ENCODE peak calls at places on chromosomes 16 and 17, in six cellular contexts. T, C, U, A, W and L are unnamed samples.
A peak's percentile ranks its signal among the peaks of the same experiment; 100 is the strongest.

GRCh38 chr16:87800497-87800896 is 34.7 kb upstream of the KLHDC4 start:
- DNase-seq in W (no peak), T (no peak), U (no peak), A (no peak), C (no peak), L (no peak)

GRCh38 chr16:89633064-89633631 is 19.7 kb downstream of the DPEP1 start:
- DNase-seq in A (no peak), W (no peak), C (no peak), U (peak; percentile 84), T (no peak), L (peak; percentile 78)

GRCh38 chr16:21568502-21569189 is 30.7 kb upstream of the METTL9 start:
- DNase-seq in T (no peak), A (no peak), W (no peak), U (peak; percentile 57), C (no peak), L (peak; percentile 42)

GRCh38 chr16:46688657-46689491 is at the start of gene VPS35:
- DNase-seq in C (peak; percentile 100), W (peak; percentile 100), U (peak; percentile 93), T (peak; percentile 100), A (peak; percentile 100), L (peak; percentile 98)

GRCh38 chr17:67500261-67500660 is 123.2 kb downstream of the PITPNC1 start:
- DNase-seq in U (peak; percentile 52), T (no peak), W (no peak), A (no peak), C (no peak), L (no peak)

GRCh38 chr17:10251212-10251948 is 53.0 kb upstream of the GAS7 start:
- DNase-seq in A (no peak), T (no peak), U (no peak), W (no peak), C (no peak), L (no peak)

GRCh38 chr16:31352344-31353115 is 2.4 kb upstream of the ITGAX start:
- DNase-seq in C (no peak), T (no peak), U (no peak), W (no peak), A (no peak), L (no peak)

GRCh38 chr17:34299918-34300600 is 14.5 kb downstream of the CCL11 start:
- DNase-seq in T (no peak), U (no peak), A (no peak), W (no peak), C (no peak), L (no peak)

GRCh38 chr16:31130336-31130812 is 5.2 kb downstream of the PRSS8 start:
- DNase-seq in A (no peak), W (no peak), T (no peak), C (no peak), U (no peak), L (no peak)

GRCh38 chr17:40168262-40168832 is 8.9 kb upstream of the RAPGEFL1 start:
- DNase-seq in T (peak; percentile 49), U (peak; percentile 65), A (peak; percentile 36), W (peak; percentile 6), C (no peak), L (peak; percentile 62)

GRCh38 chr17:17913695-17914332 is 58.4 kb downstream of the TOM1L2 start:
- DNase-seq in W (peak; percentile 19), C (peak; percentile 46), T (peak; percentile 67), U (peak; percentile 96), A (peak; percentile 89), L (peak; percentile 95)

GRCh38 chr17:48498168-48498840 is 32.5 kb downstream of the HOXB1 start:
- DNase-seq in U (peak; percentile 93), C (no peak), A (peak; percentile 12), W (no peak), T (no peak), L (no peak)

GRCh38 chr17:76414334-76415295 is 30.2 kb downstream of the SPHK1 start:
- DNase-seq in C (no peak), W (no peak), A (no peak), U (no peak), T (no peak), L (no peak)

GRCh38 chr17:80844418-80844990 is 147.1 kb upstream of the CHMP6 start:
- DNase-seq in U (no peak), C (peak; percentile 14), A (no peak), W (no peak), T (no peak), L (no peak)

GRCh38 chr17:43545383-43545632 is 832 bp downstream of the ETV4 start:
- DNase-seq in A (peak; percentile 13), C (no peak), U (no peak), W (no peak), T (no peak), L (no peak)

GRCh38 chr17:63701477-63702222 is 1.7 kb upstream of the LIMD2 start:
- DNase-seq in A (no peak), T (no peak), U (no peak), W (peak; percentile 65), C (peak; percentile 77), L (no peak)

GRCh38 chr16:53090271-53090590 is 35.4 kb downstream of the CHD9 start:
- DNase-seq in T (no peak), C (no peak), A (no peak), W (no peak), U (no peak), L (no peak)

GRCh38 chr17:73575470-73576235 is 68.6 kb downstream of the SDK2 start:
- DNase-seq in T (no peak), U (no peak), C (no peak), A (no peak), W (no peak), L (no peak)

GRCh38 chr16:4625617-4626159 is 1.1 kb downstream of the MGRN1 start:
- DNase-seq in C (no peak), T (no peak), A (no peak), U (no peak), W (no peak), L (no peak)

GRCh38 chr17:78725448-78726021 is 56.5 kb downstream of the CYTH1 start:
- DNase-seq in T (no peak), C (no peak), W (no peak), A (no peak), U (no peak), L (no peak)

GRCh38 chr16:57846078-57846697 is 43.9 kb upstream of the KIFC3 start:
- DNase-seq in W (no peak), C (no peak), U (no peak), A (no peak), T (no peak), L (no peak)

GRCh38 chr17:64775701-64776570 is 113.8 kb upstream of the SMURF2 start:
- DNase-seq in C (no peak), A (no peak), W (no peak), U (no peak), T (peak; percentile 16), L (no peak)

GRCh38 chr16:6684076-6684673 is 648.5 kb upstream of the RBFOX1 start:
- DNase-seq in W (no peak), A (peak; percentile 10), C (no peak), U (peak; percentile 35), T (no peak), L (peak; percentile 8)
- TF ChIP-seq CTCF in W (no peak), A (peak; percentile 44), C (no peak), U (peak; percentile 60), T (no peak), L (peak; percentile 29)

GRCh38 chr17:4590981-4591453 is 6.7 kb downstream of the SMTNL2 start:
- DNase-seq in A (no peak), U (no peak), W (no peak), C (no peak), T (no peak), L (no peak)

GRCh38 chr17:4592240-4593005 is 8.1 kb downstream of the SMTNL2 start:
- DNase-seq in U (no peak), C (no peak), W (no peak), T (no peak), A (no peak), L (no peak)

GRCh38 chr17:4588862-4589625 is 4.7 kb downstream of the SMTNL2 start:
- DNase-seq in W (no peak), C (no peak), U (no peak), T (no peak), A (no peak), L (no peak)

GRCh38 chr17:4593021-4593797 is 8.9 kb downstream of the SMTNL2 start:
- DNase-seq in U (no peak), A (no peak), C (no peak), T (no peak), W (no peak), L (no peak)

GRCh38 chr17:4591529-4591928 is 7.2 kb downstream of the SMTNL2 start:
- DNase-seq in C (no peak), W (no peak), A (no peak), T (no peak), U (peak; percentile 6), L (peak; percentile 25)
- H3K27ac ChIP-seq in C (no peak overlapping the region), W (no peak overlapping the region), A (no peak overlapping the region), T (no peak overlapping the region), U (no peak overlapping the region), L (no peak overlapping the region)

GRCh38 chr17:57954421-57955182 is 610 bp downstream of the CUEDC1 start:
- DNase-seq in A (peak; percentile 59), C (no peak), W (no peak), T (no peak), U (peak; percentile 76), L (peak; percentile 57)

GRCh38 chr17:57957120-57957850 is 2.1 kb upstream of the CUEDC1 start:
- DNase-seq in T (peak; percentile 14), W (no peak), C (no peak), A (no peak), U (no peak), L (no peak)

GRCh38 chr17:57953703-57954420 is 1.4 kb downstream of the CUEDC1 start:
- DNase-seq in T (no peak), C (no peak), U (no peak), W (no peak), A (no peak), L (no peak)

GRCh38 chr17:57956311-57957119 is 1.3 kb upstream of the CUEDC1 start:
- DNase-seq in U (no peak), C (no peak), W (no peak), T (peak; percentile 16), A (no peak), L (no peak)

GRCh38 chr17:57955183-57955952 is at the start of gene CUEDC1:
- DNase-seq in W (peak; percentile 41), C (peak; percentile 73), A (peak; percentile 67), T (peak; percentile 55), U (peak; percentile 74), L (peak; percentile 71)
- TF ChIP-seq CTCF in W (peak; percentile 30), C (no peak), A (peak; percentile 48), T (no peak), U (no peak), L (peak; percentile 70)

DNA sequence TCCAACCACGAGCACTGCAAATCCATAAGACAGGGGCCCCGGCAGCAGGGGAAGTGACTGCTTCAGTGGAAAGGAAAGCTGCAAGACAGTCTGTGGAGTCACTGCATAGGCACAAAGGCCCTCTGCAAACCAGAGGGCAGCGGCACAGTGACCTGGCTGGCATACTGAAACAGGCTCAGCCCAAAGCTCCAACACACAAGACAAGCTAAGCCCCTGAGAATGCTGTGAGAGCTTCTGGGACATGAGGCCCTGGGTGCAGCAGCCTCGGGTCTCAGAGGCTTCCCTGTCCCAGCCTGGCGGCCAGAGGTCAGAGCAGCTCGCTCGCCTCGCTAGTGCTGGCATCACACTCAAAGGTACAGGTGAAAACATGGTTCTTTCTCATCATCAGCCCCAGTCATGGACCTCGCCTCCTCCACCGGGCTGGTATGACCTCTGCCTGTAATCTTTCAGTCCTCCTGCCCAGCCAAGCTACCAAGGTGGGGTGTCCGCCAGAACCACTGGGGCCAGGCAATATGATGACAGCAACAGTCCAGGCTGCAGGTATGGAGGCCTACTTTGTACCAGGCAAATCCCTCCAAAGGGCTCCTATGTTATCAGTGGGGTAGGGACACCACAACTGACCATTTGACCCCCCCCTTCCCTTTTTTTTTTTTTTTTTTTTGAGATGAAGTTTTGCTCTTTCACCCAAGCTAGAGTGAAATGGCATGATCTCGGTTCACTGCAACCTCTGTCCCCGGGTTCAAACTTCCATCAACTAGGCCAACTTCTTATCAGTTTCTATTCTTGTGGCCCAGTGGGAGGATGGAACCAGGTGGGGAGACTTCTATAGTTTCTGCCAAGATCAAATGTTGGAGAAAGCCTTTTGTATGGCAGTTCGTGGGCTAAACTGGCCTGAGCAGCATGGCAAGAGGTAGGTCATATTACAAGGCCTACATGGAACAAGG is 19.2 kb downstream of the ST3GAL2 start:
- DNase-seq in T (no peak), W (no peak), C (no peak), A (no peak), U (no peak), L (no peak)
- H3K27ac ChIP-seq in T (no peak overlapping the region), W (peak overlapping the region; percentile 29), C (no peak overlapping the region), A (no peak overlapping the region), U (no peak overlapping the region), L (no peak overlapping the region)